ENCODE peak calls at places on chromosomes 7 and 10, in five cellular contexts. D is gastrocnemius medialis, U is K562, Q is right cardiac atrium, W is left lung. V is an unnamed sample.

GRCh38 chr10:3423411-3423810 is 250.8 kb upstream of the PITRM1 start:
- ATAC-seq in Q (no peak), D (no peak), U (no peak), W (no peak), V (no peak)

GRCh38 chr10:22367471-22367870 is 22.2 kb downstream of the SPAG6 start:
- ATAC-seq in D (no peak), Q (no peak), W (no peak), U (no peak), V (no peak)

GRCh38 chr10:76324283-76324682 is 892.9 kb downstream of the LRMDA start:
- ATAC-seq in U (no peak), W (peak; percentile 70), D (peak; percentile 62), Q (peak; percentile 97), V (no peak)

GRCh38 chr7:73433924-73434700 is 534 bp downstream of the FZD9 start:
- ATAC-seq in D (peak; percentile 53), Q (no peak), W (no peak), U (peak; percentile 31), V (peak; percentile 35)

GRCh38 chr10:21614000-21614399 is 80.0 kb downstream of the MLLT10 start:
- ATAC-seq in Q (no peak), W (no peak), D (no peak), U (no peak), V (no peak)

GRCh38 chr10:60031664-60032063 is 125.3 kb upstream of the CCDC6 start:
- ATAC-seq in U (no peak), W (peak; percentile 55), D (peak; percentile 92), Q (peak; percentile 24), V (peak; percentile 27)

GRCh38 chr7:94662548-94662947 is 6.6 kb upstream of the SGCE start:
- ATAC-seq in D (no peak), Q (no peak), U (no peak), W (no peak), V (no peak)

GRCh38 chr7:30433082-30433481 is 45.5 kb downstream of the NOD1 start:
- ATAC-seq in W (peak; percentile 84), D (peak; percentile 45), U (no peak), Q (peak; percentile 89), V (peak; percentile 92)

GRCh38 chr10:70130878-70131559 is 1.6 kb downstream of the AIFM2 start:
- ATAC-seq in U (peak; percentile 6), Q (peak; percentile 4), W (peak; percentile 30), D (peak; percentile 35), V (peak; percentile 70)

GRCh38 chr10:12719365-12719764 is 282.1 kb downstream of the CCDC3 start:
- ATAC-seq in Q (peak; percentile 67), W (peak; percentile 70), D (no peak), U (no peak), V (peak; percentile 32)

GRCh38 chr10:101112799-101113594 is 18.1 kb upstream of the TLX1 start:
- ATAC-seq in Q (no peak), D (no peak), U (no peak), W (no peak), V (no peak)

GRCh38 chr10:95176101-95176500 is 17.9 kb upstream of the ACSM6 start:
- ATAC-seq in W (no peak), U (no peak), D (no peak), Q (no peak), V (no peak)

GRCh38 chr10:50593523-50593922 is 30.2 kb downstream of the SGMS1 start:
- ATAC-seq in W (no peak), D (no peak), Q (no peak), U (peak; percentile 6), V (no peak)

GRCh38 chr10:129398861-129399260 is 68.2 kb upstream of the MGMT start:
- ATAC-seq in D (no peak), Q (peak; percentile 59), U (no peak), W (no peak), V (no peak)

GRCh38 chr10:71225291-71226058 is 13.1 kb downstream of the UNC5B start:
- ATAC-seq in W (no peak), D (no peak), Q (no peak), U (no peak), V (no peak)

GRCh38 chr7:151550601-151551286 is 31.0 kb upstream of the RHEB start:
- ATAC-seq in U (no peak), W (peak; percentile 29), Q (no peak), D (no peak), V (no peak)

GRCh38 chr10:114678806-114679205 is 20.7 kb upstream of the ABLIM1 start:
- ATAC-seq in Q (no peak), U (no peak), W (no peak), D (no peak), V (no peak)

GRCh38 chr10:90695915-90696676 is 161.7 kb downstream of the HTR7 start:
- ATAC-seq in W (no peak), U (no peak), D (no peak), Q (no peak), V (no peak)

GRCh38 chr7:80774843-80775242 is 136.4 kb downstream of the CD36 start:
- ATAC-seq in U (no peak), W (no peak), Q (no peak), D (no peak), V (no peak)

GRCh38 chr7:80775972-80776371 is 137.5 kb downstream of the CD36 start:
- ATAC-seq in D (no peak), Q (peak; percentile 41), U (no peak), W (no peak), V (no peak)

GRCh38 chr7:80772347-80773101 is 134.1 kb downstream of the CD36 start:
- ATAC-seq in Q (peak; percentile 28), U (no peak), W (no peak), D (no peak), V (no peak)

GRCh38 chr7:80775481-80775880 is 137.0 kb downstream of the CD36 start:
- ATAC-seq in D (no peak), U (no peak), Q (no peak), W (no peak), V (no peak)

GRCh38 chr7:80773787-80774508 is 135.5 kb downstream of the CD36 start:
- ATAC-seq in Q (no peak), D (no peak), W (no peak), U (no peak), V (no peak)
- H3K27ac ChIP-seq in Q (no peak overlapping the region), D (no peak overlapping the region), W (no peak overlapping the region), U (no peak overlapping the region), V (peak overlapping the region; percentile 69)

GRCh38 chr10:113113918-113114317 is 163.9 kb downstream of the TCF7L2 start:
- ATAC-seq in U (no peak), Q (no peak), D (no peak), W (no peak), V (no peak)

GRCh38 chr10:113108948-113109347 is 158.9 kb downstream of the TCF7L2 start:
- ATAC-seq in D (no peak), U (no peak), Q (no peak), W (no peak), V (no peak)

GRCh38 chr10:113113241-113113640 is 163.2 kb downstream of the TCF7L2 start:
- ATAC-seq in W (no peak), U (no peak), Q (no peak), D (no peak), V (no peak)

GRCh38 chr10:113111260-113111659 is 161.2 kb downstream of the TCF7L2 start:
- ATAC-seq in D (no peak), Q (no peak), U (no peak), W (no peak), V (no peak)

DNA sequence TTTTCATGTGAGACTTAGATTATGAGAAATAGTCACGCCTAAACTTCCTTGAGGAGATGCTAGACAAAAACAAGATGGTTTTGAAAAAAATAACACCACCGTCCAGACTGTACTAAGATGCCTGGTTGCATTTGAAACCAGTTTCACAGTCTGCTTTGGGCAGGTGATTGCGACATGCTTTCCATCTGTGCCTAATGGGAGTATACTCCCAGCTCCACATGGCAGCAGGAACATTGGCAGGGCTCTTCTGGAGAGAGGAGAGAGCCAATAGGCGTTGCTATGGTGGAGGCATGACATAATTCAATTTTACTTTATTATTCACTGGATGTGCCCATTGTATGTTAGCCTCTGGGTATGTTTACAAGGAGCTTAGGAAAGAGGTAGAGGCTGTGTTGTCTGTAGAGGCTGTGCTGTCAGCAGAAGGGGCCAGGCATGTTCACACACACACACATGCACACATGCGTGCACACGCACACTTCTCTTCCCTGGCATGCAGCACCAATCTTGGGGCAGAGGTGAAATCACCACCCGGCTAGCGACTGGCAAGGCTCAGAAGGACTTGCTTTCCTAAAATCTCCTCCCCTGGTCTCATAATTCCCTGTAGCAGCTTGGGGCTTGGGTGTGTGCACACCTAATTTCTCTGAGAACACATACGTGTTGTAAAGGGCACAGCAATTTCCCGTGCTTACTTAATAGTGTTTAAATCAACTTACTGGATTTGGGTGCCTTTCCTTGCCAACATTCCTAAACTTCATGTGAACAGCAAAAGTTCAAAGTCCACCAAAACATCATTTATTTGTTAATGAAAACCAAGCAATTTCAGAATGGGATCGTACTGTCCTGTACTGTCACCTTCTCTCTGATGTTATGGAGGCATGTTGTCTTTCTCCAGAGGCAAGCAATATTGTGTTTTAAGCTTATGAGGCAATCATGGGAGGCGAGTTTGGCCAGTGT is 162.1 kb downstream of the TCF7L2 start:
- ATAC-seq in W (peak; percentile 67), Q (peak; percentile 67), D (peak; percentile 59), U (no peak), V (peak; percentile 73)
- H3K27ac ChIP-seq in W (no peak overlapping the region), Q (no peak overlapping the region), D (no peak overlapping the region), U (no peak overlapping the region), V (no peak overlapping the region)

GRCh38 chr10:24811906-24812305 is 88.2 kb upstream of the ARHGAP21 start:
- ATAC-seq in U (no peak), W (no peak), D (no peak), Q (peak; percentile 88), V (no peak)
- H3K27ac ChIP-seq in U (no peak overlapping the region), W (no peak overlapping the region), D (no peak overlapping the region), Q (peak overlapping the region; percentile 81), V (no peak overlapping the region)

GRCh38 chr7:780516-780915 is 51.8 kb upstream of the SUN1 start:
- ATAC-seq in W (no peak), Q (peak; percentile 27), U (no peak), D (no peak), V (no peak)

GRCh38 chr7:782718-783449 is 49.4 kb upstream of the SUN1 start:
- ATAC-seq in U (no peak), W (no peak), Q (no peak), D (no peak), V (no peak)

GRCh38 chr7:781936-782529 is 50.2 kb upstream of the SUN1 start:
- ATAC-seq in D (no peak), U (no peak), Q (no peak), W (no peak), V (no peak)

GRCh38 chr7:780056-780455 is 52.2 kb upstream of the SUN1 start:
- ATAC-seq in W (no peak), D (no peak), Q (peak; percentile 71), U (no peak), V (no peak)

DNA sequence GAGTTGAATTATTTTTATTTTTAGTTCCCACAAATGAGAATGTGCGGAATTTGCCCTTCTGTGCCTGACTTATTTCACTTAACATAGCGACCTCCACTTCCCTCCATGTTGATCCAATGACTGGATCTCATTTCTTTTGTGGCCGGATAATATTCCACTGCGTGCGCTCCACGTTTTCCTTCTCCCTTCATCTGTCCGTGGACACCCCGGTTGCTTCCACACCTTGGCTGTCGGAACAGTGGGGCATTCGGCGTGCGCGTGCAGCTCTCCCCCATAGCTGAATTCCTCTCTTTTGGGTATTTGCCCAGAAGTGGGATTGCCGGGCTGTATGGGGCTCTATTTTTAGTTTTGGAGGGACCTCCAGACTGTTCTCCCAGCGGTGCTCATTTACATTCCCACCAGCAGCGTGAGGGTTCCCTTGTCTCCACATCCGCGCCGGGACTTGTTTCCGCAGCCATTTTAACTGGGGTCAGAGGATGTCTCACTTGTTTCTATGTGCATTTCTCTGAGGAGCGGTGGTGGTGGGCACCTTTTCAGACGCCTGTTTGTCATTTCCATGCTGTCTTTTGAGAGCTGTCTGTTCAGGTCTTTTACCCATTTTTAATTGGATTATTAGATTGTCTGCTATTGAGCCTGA is 50.9 kb upstream of the SUN1 start:
- ATAC-seq in W (no peak), U (no peak), Q (no peak), D (no peak), V (peak; percentile 59)
- H3K27ac ChIP-seq in W (no peak overlapping the region), U (no peak overlapping the region), Q (peak overlapping the region; percentile 58), D (peak overlapping the region; percentile 64), V (peak overlapping the region; percentile 82)

GRCh38 chr7:141071855-141072547 is 1.9 kb upstream of the TMEM178B start:
- ATAC-seq in Q (no peak), W (no peak), D (no peak), U (no peak), V (no peak)
- H3K27ac ChIP-seq in Q (no peak overlapping the region), W (no peak overlapping the region), D (peak overlapping the region; percentile 75), U (no peak overlapping the region), V (peak overlapping the region; percentile 65)

V was measured in gastroesophageal sphincter.